ENCODE peak calls at places on chromosomes 1 and 21, in four cellular contexts. One of them, this sample, is unnamed.

GRCh38 chr1:112905420-112906154 is 50.4 kb downstream of the SLC16A1 start:
- DNase-seq in C1 segment of cervical spinal cord: no peak
- DNase-seq in HCT116: no peak
- DNase-seq in NCI-H1105: no peak
- DNase-seq in this sample: no peak

GRCh38 chr1:221097479-221098281 is 218.4 kb downstream of the HLX start:
- DNase-seq in C1 segment of cervical spinal cord: no peak
- DNase-seq in HCT116: no peak
- DNase-seq in NCI-H1105: no peak
- DNase-seq in this sample: no peak

GRCh38 chr1:204495078-204495753 is 611 bp upstream of the PIK3C2B start:
- DNase-seq in C1 segment of cervical spinal cord: no peak
- DNase-seq in HCT116: no peak
- DNase-seq in NCI-H1105: no peak
- DNase-seq in this sample: no peak

GRCh38 chr21:31983120-31983519 is 110.3 kb downstream of the HUNK start:
- DNase-seq in C1 segment of cervical spinal cord: no peak
- DNase-seq in HCT116: no peak
- DNase-seq in NCI-H1105: no peak
- DNase-seq in this sample: no peak

GRCh38 chr1:85195703-85196102 is 5.1 kb downstream of the SYDE2 start:
- DNase-seq in C1 segment of cervical spinal cord: no peak
- DNase-seq in HCT116: no peak
- DNase-seq in NCI-H1105: no peak
- DNase-seq in this sample: no peak

GRCh38 chr1:43465694-43466152 is 12.0 kb upstream of the HYI start:
- DNase-seq in C1 segment of cervical spinal cord: no peak
- DNase-seq in HCT116: no peak
- DNase-seq in NCI-H1105: no peak
- DNase-seq in this sample: no peak

GRCh38 chr21:46229923-46230260 is 1.3 kb upstream of the LSS start:
- DNase-seq in C1 segment of cervical spinal cord: no peak
- DNase-seq in HCT116: no peak
- DNase-seq in NCI-H1105: no peak
- DNase-seq in this sample: no peak

GRCh38 chr1:47332779-47333577 is 612 bp upstream of the CMPK1 start:
- DNase-seq in C1 segment of cervical spinal cord: no peak
- DNase-seq in HCT116: no peak
- DNase-seq in NCI-H1105: no peak
- DNase-seq in this sample: no peak

GRCh38 chr1:171988243-171988642 is 146.9 kb downstream of the DNM3 start:
- DNase-seq in C1 segment of cervical spinal cord: no peak
- DNase-seq in HCT116: no peak
- DNase-seq in NCI-H1105: no peak
- DNase-seq in this sample: no peak

GRCh38 chr21:33029975-33030461 is 4.3 kb downstream of the OLIG2 start:
- DNase-seq in C1 segment of cervical spinal cord: peak
- DNase-seq in HCT116: no peak
- DNase-seq in NCI-H1105: no peak
- DNase-seq in this sample: no peak

This sample was measured in smooth muscle cell of the brain vasculature.